ENCODE peak calls at places on chromosomes 6 and 20, in seven cellular contexts. One of them, this sample, is unnamed.
A peak's percentile ranks its signal among the peaks of the same experiment; 100 is the strongest.

GRCh38 chr6:129513471-129513870 is 196.5 kb downstream of the ARHGAP18 start:
- DNase-seq in amniotic epithelial cell: no peak
- DNase-seq in NCI-H2171: no peak
- DNase-seq in putamen: no peak
- DNase-seq in mucosa of descending colon: no peak
- DNase-seq in tibial nerve: no peak
- DNase-seq in iris pigment epithelial cell: peak; percentile 78
- DNase-seq in this sample: no peak

GRCh38 chr6:53441035-53441493 is 92.3 kb upstream of the ELOVL5 start:
- DNase-seq in amniotic epithelial cell: no peak
- DNase-seq in iris pigment epithelial cell: no peak
- DNase-seq in putamen: no peak
- DNase-seq in mucosa of descending colon: no peak
- DNase-seq in NCI-H2171: no peak
- DNase-seq in tibial nerve: no peak
- DNase-seq in this sample: peak; percentile 56

GRCh38 chr6:162907876-162908481 is 180.2 kb downstream of the PACRG start:
- DNase-seq in amniotic epithelial cell: peak; percentile 33
- DNase-seq in iris pigment epithelial cell: peak; percentile 55
- DNase-seq in NCI-H2171: no peak
- DNase-seq in putamen: no peak
- DNase-seq in mucosa of descending colon: no peak
- DNase-seq in tibial nerve: no peak
- DNase-seq in this sample: no peak

GRCh38 chr6:166955121-166955864 is 1.1 kb downstream of the RNASET2 start:
- DNase-seq in iris pigment epithelial cell: no peak
- DNase-seq in mucosa of descending colon: peak; percentile 65
- DNase-seq in amniotic epithelial cell: no peak
- DNase-seq in putamen: no peak
- DNase-seq in NCI-H2171: no peak
- DNase-seq in tibial nerve: peak; percentile 29
- DNase-seq in this sample: no peak

GRCh38 chr20:50628326-50628725 is 63.0 kb downstream of the RIPOR3 start:
- DNase-seq in NCI-H2171: peak; percentile 89
- DNase-seq in iris pigment epithelial cell: no peak
- DNase-seq in amniotic epithelial cell: no peak
- DNase-seq in tibial nerve: no peak
- DNase-seq in putamen: no peak
- DNase-seq in mucosa of descending colon: no peak
- DNase-seq in this sample: no peak

GRCh38 chr6:604579-604978 is 52.3 kb downstream of the HUS1B start:
- DNase-seq in amniotic epithelial cell: no peak
- DNase-seq in NCI-H2171: no peak
- DNase-seq in mucosa of descending colon: no peak
- DNase-seq in tibial nerve: no peak
- DNase-seq in putamen: no peak
- DNase-seq in iris pigment epithelial cell: no peak
- DNase-seq in this sample: no peak

GRCh38 chr6:100657678-100658330 is 193.1 kb upstream of the SIM1 start:
- DNase-seq in tibial nerve: no peak
- DNase-seq in putamen: no peak
- DNase-seq in iris pigment epithelial cell: no peak
- DNase-seq in amniotic epithelial cell: peak; percentile 21
- DNase-seq in NCI-H2171: peak; percentile 14
- DNase-seq in mucosa of descending colon: no peak
- DNase-seq in this sample: no peak

GRCh38 chr20:53769041-53769440 is 175.4 kb upstream of the ZNF217 start:
- DNase-seq in NCI-H2171: no peak
- DNase-seq in iris pigment epithelial cell: peak; percentile 60
- DNase-seq in tibial nerve: no peak
- DNase-seq in putamen: no peak
- DNase-seq in mucosa of descending colon: no peak
- DNase-seq in amniotic epithelial cell: no peak
- DNase-seq in this sample: no peak

GRCh38 chr20:62238569-62239277 is 402 bp downstream of the OSBPL2 start:
- DNase-seq in amniotic epithelial cell: no peak
- DNase-seq in tibial nerve: no peak
- DNase-seq in NCI-H2171: no peak
- DNase-seq in mucosa of descending colon: peak; percentile 72
- DNase-seq in putamen: no peak
- DNase-seq in iris pigment epithelial cell: peak; percentile 7
- DNase-seq in this sample: no peak

GRCh38 chr6:13383280-13384163 is 55.2 kb upstream of the TBC1D7 start:
- DNase-seq in putamen: no peak
- DNase-seq in tibial nerve: no peak
- DNase-seq in mucosa of descending colon: no peak
- DNase-seq in iris pigment epithelial cell: peak; percentile 54
- DNase-seq in amniotic epithelial cell: peak; percentile 64
- DNase-seq in NCI-H2171: no peak
- DNase-seq in this sample: no peak

GRCh38 chr20:57977141-57977540 is 251.3 kb downstream of the ANKRD60 start:
- DNase-seq in putamen: no peak
- DNase-seq in tibial nerve: no peak
- DNase-seq in mucosa of descending colon: no peak
- DNase-seq in NCI-H2171: peak; percentile 22
- DNase-seq in iris pigment epithelial cell: no peak
- DNase-seq in amniotic epithelial cell: no peak
- DNase-seq in this sample: no peak

GRCh38 chr6:119110601-119111548 is 32.4 kb upstream of the FAM184A start:
- DNase-seq in mucosa of descending colon: no peak
- DNase-seq in iris pigment epithelial cell: peak; percentile 59
- DNase-seq in NCI-H2171: peak; percentile 16
- DNase-seq in amniotic epithelial cell: peak; percentile 95
- DNase-seq in putamen: peak; percentile 59
- DNase-seq in tibial nerve: peak; percentile 83
- DNase-seq in this sample: peak; percentile 17

GRCh38 chr6:17870302-17871168 is 116.9 kb downstream of the KIF13A start:
- DNase-seq in mucosa of descending colon: no peak
- DNase-seq in iris pigment epithelial cell: no peak
- DNase-seq in amniotic epithelial cell: peak; percentile 74
- DNase-seq in putamen: no peak
- DNase-seq in tibial nerve: no peak
- DNase-seq in NCI-H2171: no peak
- DNase-seq in this sample: no peak

GRCh38 chr6:138509371-138509770 is 10.1 kb upstream of the NHSL1 start:
- DNase-seq in putamen: peak; percentile 41
- DNase-seq in NCI-H2171: no peak
- DNase-seq in tibial nerve: no peak
- DNase-seq in iris pigment epithelial cell: peak; percentile 43
- DNase-seq in amniotic epithelial cell: peak; percentile 44
- DNase-seq in mucosa of descending colon: peak; percentile 57
- DNase-seq in this sample: peak; percentile 43

GRCh38 chr6:17059820-17060219 is 42.0 kb upstream of the STMND1 start:
- DNase-seq in iris pigment epithelial cell: no peak
- DNase-seq in putamen: no peak
- DNase-seq in mucosa of descending colon: no peak
- DNase-seq in tibial nerve: no peak
- DNase-seq in amniotic epithelial cell: no peak
- DNase-seq in NCI-H2171: no peak
- DNase-seq in this sample: no peak

GRCh38 chr20:50221501-50222323 is 31.1 kb downstream of the CEBPB start:
- DNase-seq in amniotic epithelial cell: peak; percentile 92
- DNase-seq in mucosa of descending colon: no peak
- DNase-seq in tibial nerve: no peak
- DNase-seq in iris pigment epithelial cell: peak; percentile 59
- DNase-seq in putamen: no peak
- DNase-seq in NCI-H2171: no peak
- DNase-seq in this sample: no peak

This sample was measured in NCI-H446.